ENCODE peak calls at places on chromosome 1, in eight cellular contexts. One of them, this sample, is unnamed.

GRCh38 chr1:1842360-1843146 is 48.3 kb downstream of the GNB1 start:
- DNase-seq in T-helper 9 cell: no peak
- DNase-seq in kidney tubule cell: no peak
- DNase-seq in OCI-LY7: peak
- DNase-seq in stimulated activated CD8-positive, alpha-beta memory T cell treated with anti-CD3 and anti-CD28 coated beads, Interleukin-7, amount 100 ng/mL, for 1 hour: no peak
- DNase-seq in amygdala: no peak
- DNase-seq in foreskin fibroblast: no peak
- DNase-seq in stomach: peak
- DNase-seq in this sample: no peak

GRCh38 chr1:214542275-214543199 is 8.9 kb downstream of the PTPN14 start:
- DNase-seq in T-helper 9 cell: no peak
- DNase-seq in kidney tubule cell: no peak
- DNase-seq in OCI-LY7: no peak
- DNase-seq in stimulated activated CD8-positive, alpha-beta memory T cell treated with anti-CD3 and anti-CD28 coated beads, Interleukin-7, amount 100 ng/mL, for 1 hour: no peak
- DNase-seq in amygdala: no peak
- DNase-seq in foreskin fibroblast: no peak
- DNase-seq in stomach: no peak
- DNase-seq in this sample: no peak

GRCh38 chr1:71086331-71086730 is 5.5 kb upstream of the ZRANB2 start:
- DNase-seq in T-helper 9 cell: no peak
- DNase-seq in kidney tubule cell: peak
- DNase-seq in OCI-LY7: no peak
- DNase-seq in stimulated activated CD8-positive, alpha-beta memory T cell treated with anti-CD3 and anti-CD28 coated beads, Interleukin-7, amount 100 ng/mL, for 1 hour: no peak
- DNase-seq in amygdala: no peak
- DNase-seq in foreskin fibroblast: peak
- DNase-seq in stomach: no peak
- DNase-seq in this sample: peak

GRCh38 chr1:173853074-173853473 is 14.7 kb downstream of the GAS5 start:
- DNase-seq in T-helper 9 cell: no peak
- DNase-seq in kidney tubule cell: no peak
- DNase-seq in OCI-LY7: no peak
- DNase-seq in stimulated activated CD8-positive, alpha-beta memory T cell treated with anti-CD3 and anti-CD28 coated beads, Interleukin-7, amount 100 ng/mL, for 1 hour: no peak
- DNase-seq in amygdala: no peak
- DNase-seq in foreskin fibroblast: peak
- DNase-seq in stomach: no peak
- DNase-seq in this sample: peak

GRCh38 chr1:206012086-206012859 is 9.1 kb upstream of the RAB7B start:
- DNase-seq in T-helper 9 cell: no peak
- DNase-seq in kidney tubule cell: no peak
- DNase-seq in OCI-LY7: peak
- DNase-seq in stimulated activated CD8-positive, alpha-beta memory T cell treated with anti-CD3 and anti-CD28 coated beads, Interleukin-7, amount 100 ng/mL, for 1 hour: peak
- DNase-seq in amygdala: no peak
- DNase-seq in foreskin fibroblast: no peak
- DNase-seq in stomach: peak
- DNase-seq in this sample: no peak

GRCh38 chr1:62070384-62071011 is 124.2 kb upstream of the L1TD1 start:
- DNase-seq in T-helper 9 cell: no peak
- DNase-seq in kidney tubule cell: peak
- DNase-seq in OCI-LY7: no peak
- DNase-seq in stimulated activated CD8-positive, alpha-beta memory T cell treated with anti-CD3 and anti-CD28 coated beads, Interleukin-7, amount 100 ng/mL, for 1 hour: no peak
- DNase-seq in amygdala: no peak
- DNase-seq in foreskin fibroblast: peak
- DNase-seq in stomach: no peak
- DNase-seq in this sample: no peak

GRCh38 chr1:68495532-68495931 is 1.4 kb downstream of the DEPDC1 start:
- DNase-seq in T-helper 9 cell: no peak
- DNase-seq in kidney tubule cell: peak
- DNase-seq in OCI-LY7: no peak
- DNase-seq in stimulated activated CD8-positive, alpha-beta memory T cell treated with anti-CD3 and anti-CD28 coated beads, Interleukin-7, amount 100 ng/mL, for 1 hour: no peak
- DNase-seq in amygdala: no peak
- DNase-seq in foreskin fibroblast: peak
- DNase-seq in stomach: no peak
- DNase-seq in this sample: no peak

GRCh38 chr1:229553621-229554120 is 4.8 kb downstream of the ABCB10 start:
- DNase-seq in T-helper 9 cell: no peak
- DNase-seq in kidney tubule cell: no peak
- DNase-seq in OCI-LY7: no peak
- DNase-seq in stimulated activated CD8-positive, alpha-beta memory T cell treated with anti-CD3 and anti-CD28 coated beads, Interleukin-7, amount 100 ng/mL, for 1 hour: no peak
- DNase-seq in amygdala: no peak
- DNase-seq in foreskin fibroblast: peak
- DNase-seq in stomach: no peak
- DNase-seq in this sample: no peak

GRCh38 chr1:209106237-209106741 is 477.2 kb upstream of the CAMK1G start:
- DNase-seq in T-helper 9 cell: no peak
- DNase-seq in kidney tubule cell: peak
- DNase-seq in OCI-LY7: no peak
- DNase-seq in stimulated activated CD8-positive, alpha-beta memory T cell treated with anti-CD3 and anti-CD28 coated beads, Interleukin-7, amount 100 ng/mL, for 1 hour: no peak
- DNase-seq in amygdala: no peak
- DNase-seq in foreskin fibroblast: peak
- DNase-seq in stomach: no peak
- DNase-seq in this sample: no peak

GRCh38 chr1:23481904-23482303 is 2.1 kb downstream of the ASAP3 start:
- DNase-seq in T-helper 9 cell: no peak
- DNase-seq in kidney tubule cell: no peak
- DNase-seq in OCI-LY7: no peak
- DNase-seq in stimulated activated CD8-positive, alpha-beta memory T cell treated with anti-CD3 and anti-CD28 coated beads, Interleukin-7, amount 100 ng/mL, for 1 hour: no peak
- DNase-seq in amygdala: no peak
- DNase-seq in foreskin fibroblast: no peak
- DNase-seq in stomach: no peak
- DNase-seq in this sample: no peak

GRCh38 chr1:30179942-30180543 is 543.3 kb downstream of the MATN1 start:
- DNase-seq in T-helper 9 cell: no peak
- DNase-seq in kidney tubule cell: no peak
- DNase-seq in OCI-LY7: no peak
- DNase-seq in stimulated activated CD8-positive, alpha-beta memory T cell treated with anti-CD3 and anti-CD28 coated beads, Interleukin-7, amount 100 ng/mL, for 1 hour: no peak
- DNase-seq in amygdala: no peak
- DNase-seq in foreskin fibroblast: no peak
- DNase-seq in stomach: peak
- DNase-seq in this sample: no peak

GRCh38 chr1:94875794-94876193 is 51.1 kb downstream of the CNN3 start:
- DNase-seq in T-helper 9 cell: no peak
- DNase-seq in kidney tubule cell: no peak
- DNase-seq in OCI-LY7: no peak
- DNase-seq in stimulated activated CD8-positive, alpha-beta memory T cell treated with anti-CD3 and anti-CD28 coated beads, Interleukin-7, amount 100 ng/mL, for 1 hour: no peak
- DNase-seq in amygdala: no peak
- DNase-seq in foreskin fibroblast: no peak
- DNase-seq in stomach: no peak
- DNase-seq in this sample: peak

GRCh38 chr1:197485790-197486189 is 217.7 kb downstream of the CRB1 start:
- DNase-seq in T-helper 9 cell: no peak
- DNase-seq in kidney tubule cell: peak
- DNase-seq in OCI-LY7: no peak
- DNase-seq in stimulated activated CD8-positive, alpha-beta memory T cell treated with anti-CD3 and anti-CD28 coated beads, Interleukin-7, amount 100 ng/mL, for 1 hour: no peak
- DNase-seq in amygdala: no peak
- DNase-seq in foreskin fibroblast: no peak
- DNase-seq in stomach: no peak
- DNase-seq in this sample: peak

GRCh38 chr1:9435101-9435636 is 104.1 kb upstream of the SLC25A33 start:
- DNase-seq in T-helper 9 cell: no peak
- DNase-seq in kidney tubule cell: no peak
- DNase-seq in OCI-LY7: no peak
- DNase-seq in stimulated activated CD8-positive, alpha-beta memory T cell treated with anti-CD3 and anti-CD28 coated beads, Interleukin-7, amount 100 ng/mL, for 1 hour: no peak
- DNase-seq in amygdala: no peak
- DNase-seq in foreskin fibroblast: no peak
- DNase-seq in stomach: peak
- DNase-seq in this sample: peak

GRCh38 chr1:29520571-29521437 is 284.5 kb downstream of the PTPRU start:
- DNase-seq in T-helper 9 cell: no peak
- DNase-seq in kidney tubule cell: no peak
- DNase-seq in OCI-LY7: no peak
- DNase-seq in stimulated activated CD8-positive, alpha-beta memory T cell treated with anti-CD3 and anti-CD28 coated beads, Interleukin-7, amount 100 ng/mL, for 1 hour: no peak
- DNase-seq in amygdala: no peak
- DNase-seq in foreskin fibroblast: no peak
- DNase-seq in stomach: peak
- DNase-seq in this sample: no peak

GRCh38 chr1:7010534-7011200 is 225.4 kb downstream of the CAMTA1 start:
- DNase-seq in T-helper 9 cell: no peak
- DNase-seq in kidney tubule cell: no peak
- DNase-seq in OCI-LY7: no peak
- DNase-seq in stimulated activated CD8-positive, alpha-beta memory T cell treated with anti-CD3 and anti-CD28 coated beads, Interleukin-7, amount 100 ng/mL, for 1 hour: no peak
- DNase-seq in amygdala: no peak
- DNase-seq in foreskin fibroblast: no peak
- DNase-seq in stomach: no peak
- DNase-seq in this sample: no peak

GRCh38 chr1:43034778-43035177 is 76.1 kb upstream of the SLC2A1 start:
- DNase-seq in T-helper 9 cell: no peak
- DNase-seq in kidney tubule cell: no peak
- DNase-seq in OCI-LY7: no peak
- DNase-seq in stimulated activated CD8-positive, alpha-beta memory T cell treated with anti-CD3 and anti-CD28 coated beads, Interleukin-7, amount 100 ng/mL, for 1 hour: no peak
- DNase-seq in amygdala: no peak
- DNase-seq in foreskin fibroblast: no peak
- DNase-seq in stomach: no peak
- DNase-seq in this sample: no peak

GRCh38 chr1:157399984-157400382 is 152.3 kb downstream of the FCRL5 start:
- DNase-seq in T-helper 9 cell: no peak
- DNase-seq in kidney tubule cell: peak
- DNase-seq in OCI-LY7: no peak
- DNase-seq in stimulated activated CD8-positive, alpha-beta memory T cell treated with anti-CD3 and anti-CD28 coated beads, Interleukin-7, amount 100 ng/mL, for 1 hour: no peak
- DNase-seq in amygdala: no peak
- DNase-seq in foreskin fibroblast: no peak
- DNase-seq in stomach: no peak
- DNase-seq in this sample: no peak